ENCODE peak calls at places on chromosomes 16 and 17, in four cellular contexts. One of them, this sample, is unnamed.

GRCh38 chr16:88381820-88382451 is 823 bp upstream of the ZNF469 start:
- DNase-seq in stimulated activated CD8-positive, alpha-beta memory T cell treated with anti-CD3 and anti-CD28 coated beads, Interleukin-2, amount 100 ng/mL, for 1 hour: no peak
- DNase-seq in testis: no peak
- DNase-seq in iris pigment epithelial cell: no peak
- DNase-seq in this sample: no peak

GRCh38 chr16:51465026-51465425 is 314.0 kb upstream of the SALL1 start:
- DNase-seq in iris pigment epithelial cell: peak
- DNase-seq in stimulated activated CD8-positive, alpha-beta memory T cell treated with anti-CD3 and anti-CD28 coated beads, Interleukin-2, amount 100 ng/mL, for 1 hour: no peak
- DNase-seq in testis: no peak
- DNase-seq in this sample: no peak

GRCh38 chr16:70480127-70481105 is 26.0 kb downstream of the FCSK start:
- DNase-seq in testis: no peak
- DNase-seq in stimulated activated CD8-positive, alpha-beta memory T cell treated with anti-CD3 and anti-CD28 coated beads, Interleukin-2, amount 100 ng/mL, for 1 hour: no peak
- DNase-seq in iris pigment epithelial cell: no peak
- DNase-seq in this sample: no peak

GRCh38 chr17:31882571-31882970 is 18.9 kb downstream of the UTP6 start:
- DNase-seq in iris pigment epithelial cell: no peak
- DNase-seq in stimulated activated CD8-positive, alpha-beta memory T cell treated with anti-CD3 and anti-CD28 coated beads, Interleukin-2, amount 100 ng/mL, for 1 hour: no peak
- DNase-seq in testis: no peak
- DNase-seq in this sample: no peak

GRCh38 chr16:81668243-81669097 is 110.6 kb upstream of the PLCG2 start:
- DNase-seq in iris pigment epithelial cell: no peak
- DNase-seq in stimulated activated CD8-positive, alpha-beta memory T cell treated with anti-CD3 and anti-CD28 coated beads, Interleukin-2, amount 100 ng/mL, for 1 hour: no peak
- DNase-seq in testis: no peak
- DNase-seq in this sample: no peak

GRCh38 chr16:75226550-75227360 is 8.0 kb downstream of the CTRB1 start:
- DNase-seq in stimulated activated CD8-positive, alpha-beta memory T cell treated with anti-CD3 and anti-CD28 coated beads, Interleukin-2, amount 100 ng/mL, for 1 hour: no peak
- DNase-seq in testis: no peak
- DNase-seq in iris pigment epithelial cell: no peak
- DNase-seq in this sample: no peak

GRCh38 chr16:11629071-11630030 is 38.9 kb upstream of the SNN start:
- DNase-seq in testis: peak
- DNase-seq in stimulated activated CD8-positive, alpha-beta memory T cell treated with anti-CD3 and anti-CD28 coated beads, Interleukin-2, amount 100 ng/mL, for 1 hour: no peak
- DNase-seq in iris pigment epithelial cell: no peak
- DNase-seq in this sample: no peak

GRCh38 chr17:64466019-64466735 is 17.3 kb downstream of the MILR1 start:
- DNase-seq in stimulated activated CD8-positive, alpha-beta memory T cell treated with anti-CD3 and anti-CD28 coated beads, Interleukin-2, amount 100 ng/mL, for 1 hour: no peak
- DNase-seq in testis: no peak
- DNase-seq in iris pigment epithelial cell: no peak
- DNase-seq in this sample: no peak

GRCh38 chr17:50882851-50883250 is 16.7 kb upstream of the TOB1 start:
- DNase-seq in testis: no peak
- DNase-seq in iris pigment epithelial cell: peak
- DNase-seq in stimulated activated CD8-positive, alpha-beta memory T cell treated with anti-CD3 and anti-CD28 coated beads, Interleukin-2, amount 100 ng/mL, for 1 hour: no peak
- DNase-seq in this sample: no peak

GRCh38 chr16:966035-966434 is 4.7 kb downstream of the LMF1 start:
- DNase-seq in iris pigment epithelial cell: no peak
- DNase-seq in stimulated activated CD8-positive, alpha-beta memory T cell treated with anti-CD3 and anti-CD28 coated beads, Interleukin-2, amount 100 ng/mL, for 1 hour: no peak
- DNase-seq in testis: no peak
- DNase-seq in this sample: no peak

GRCh38 chr16:3761375-3762079 is 44.2 kb upstream of the TRAP1 start:
- DNase-seq in stimulated activated CD8-positive, alpha-beta memory T cell treated with anti-CD3 and anti-CD28 coated beads, Interleukin-2, amount 100 ng/mL, for 1 hour: no peak
- DNase-seq in iris pigment epithelial cell: no peak
- DNase-seq in testis: peak
- DNase-seq in this sample: peak

GRCh38 chr16:66205287-66206167 is 161.0 kb upstream of the CDH5 start:
- DNase-seq in stimulated activated CD8-positive, alpha-beta memory T cell treated with anti-CD3 and anti-CD28 coated beads, Interleukin-2, amount 100 ng/mL, for 1 hour: no peak
- DNase-seq in testis: no peak
- DNase-seq in iris pigment epithelial cell: peak
- DNase-seq in this sample: no peak

GRCh38 chr17:15441315-15441714 is 26.1 kb downstream of the CDRT4 start:
- DNase-seq in iris pigment epithelial cell: peak
- DNase-seq in testis: no peak
- DNase-seq in stimulated activated CD8-positive, alpha-beta memory T cell treated with anti-CD3 and anti-CD28 coated beads, Interleukin-2, amount 100 ng/mL, for 1 hour: no peak
- DNase-seq in this sample: no peak

GRCh38 chr16:89261691-89262563 is 44.4 kb downstream of the ZNF778 start:
- DNase-seq in testis: peak
- DNase-seq in stimulated activated CD8-positive, alpha-beta memory T cell treated with anti-CD3 and anti-CD28 coated beads, Interleukin-2, amount 100 ng/mL, for 1 hour: no peak
- DNase-seq in iris pigment epithelial cell: no peak
- DNase-seq in this sample: no peak

GRCh38 chr17:33234930-33235685 is 58.0 kb downstream of the ASIC2 start:
- DNase-seq in stimulated activated CD8-positive, alpha-beta memory T cell treated with anti-CD3 and anti-CD28 coated beads, Interleukin-2, amount 100 ng/mL, for 1 hour: no peak
- DNase-seq in testis: peak
- DNase-seq in iris pigment epithelial cell: peak
- DNase-seq in this sample: peak

GRCh38 chr16:20323591-20324117 is 3.7 kb downstream of the GP2 start:
- DNase-seq in stimulated activated CD8-positive, alpha-beta memory T cell treated with anti-CD3 and anti-CD28 coated beads, Interleukin-2, amount 100 ng/mL, for 1 hour: no peak
- DNase-seq in iris pigment epithelial cell: no peak
- DNase-seq in testis: no peak
- DNase-seq in this sample: no peak

GRCh38 chr17:56125830-56126819 is 27.1 kb upstream of the ANKFN1 start:
- DNase-seq in testis: peak
- DNase-seq in stimulated activated CD8-positive, alpha-beta memory T cell treated with anti-CD3 and anti-CD28 coated beads, Interleukin-2, amount 100 ng/mL, for 1 hour: no peak
- DNase-seq in iris pigment epithelial cell: peak
- DNase-seq in this sample: no peak

GRCh38 chr17:35731239-35731931 is at the start of gene RASL10B:
- DNase-seq in testis: peak
- DNase-seq in stimulated activated CD8-positive, alpha-beta memory T cell treated with anti-CD3 and anti-CD28 coated beads, Interleukin-2, amount 100 ng/mL, for 1 hour: peak
- DNase-seq in iris pigment epithelial cell: peak
- DNase-seq in this sample: no peak

GRCh38 chr17:6541886-6542285 is 14.5 kb downstream of the PITPNM3 start:
- DNase-seq in testis: no peak
- DNase-seq in iris pigment epithelial cell: no peak
- DNase-seq in stimulated activated CD8-positive, alpha-beta memory T cell treated with anti-CD3 and anti-CD28 coated beads, Interleukin-2, amount 100 ng/mL, for 1 hour: no peak
- DNase-seq in this sample: no peak

GRCh38 chr16:90031931-90032663 is 12.8 kb upstream of the DBNDD1 start:
- DNase-seq in stimulated activated CD8-positive, alpha-beta memory T cell treated with anti-CD3 and anti-CD28 coated beads, Interleukin-2, amount 100 ng/mL, for 1 hour: no peak
- DNase-seq in testis: no peak
- DNase-seq in iris pigment epithelial cell: peak
- DNase-seq in this sample: no peak

GRCh38 chr16:4679854-4680636 is 13.3 kb upstream of the NUDT16L1 start:
- DNase-seq in stimulated activated CD8-positive, alpha-beta memory T cell treated with anti-CD3 and anti-CD28 coated beads, Interleukin-2, amount 100 ng/mL, for 1 hour: no peak
- DNase-seq in testis: peak
- DNase-seq in iris pigment epithelial cell: no peak
- DNase-seq in this sample: no peak

GRCh38 chr17:68161644-68162428 is 86.0 kb upstream of the AMZ2 start:
- DNase-seq in testis: no peak
- DNase-seq in iris pigment epithelial cell: no peak
- DNase-seq in stimulated activated CD8-positive, alpha-beta memory T cell treated with anti-CD3 and anti-CD28 coated beads, Interleukin-2, amount 100 ng/mL, for 1 hour: no peak
- DNase-seq in this sample: no peak

GRCh38 chr16:27740496-27741201 is 190.7 kb downstream of the KATNIP start:
- DNase-seq in stimulated activated CD8-positive, alpha-beta memory T cell treated with anti-CD3 and anti-CD28 coated beads, Interleukin-2, amount 100 ng/mL, for 1 hour: no peak
- DNase-seq in testis: no peak
- DNase-seq in iris pigment epithelial cell: peak
- DNase-seq in this sample: no peak

This sample was measured in ascending aorta.